ENCODE peak calls at places on chromosomes 2 and 18, in four cellular contexts. N, G, R and L are unnamed samples. For H3K27me3, the result is how much of the 10 kb centered on the place peaks cover.

GRCh38 chr2:44055664-44056063 is 59.9 kb upstream of the LRPPRC start:
- DNase-seq in G (no peak), N (no peak), R (no peak), L (peak)

GRCh38 chr2:11446733-11447248 is 19.2 kb downstream of the E2F6 start:
- DNase-seq in R (peak), G (peak), N (no peak), L (peak)

GRCh38 chr18:13376841-13377351 is 158.3 kb downstream of the LDLRAD4 start:
- DNase-seq in G (no peak), R (no peak), N (no peak), L (no peak)

GRCh38 chr2:178386951-178387602 is 63.9 kb downstream of the PRKRA start:
- DNase-seq in G (no peak), R (peak), N (no peak), L (no peak)

GRCh38 chr2:217880891-217881290 is 121.9 kb downstream of the TNS1 start:
- DNase-seq in N (no peak), R (no peak), G (peak), L (no peak)

GRCh38 chr2:151338115-151338514 is 19.3 kb upstream of the TNFAIP6 start:
- DNase-seq in N (no peak), G (no peak), R (peak), L (no peak)

GRCh38 chr2:174830561-174830960 is 66.3 kb upstream of the CHRNA1 start:
- DNase-seq in R (no peak), N (no peak), G (no peak), L (no peak)

GRCh38 chr2:26982102-26982742 is 11.8 kb downstream of the MAPRE3 start:
- DNase-seq in R (peak), G (peak), N (no peak), L (peak)

GRCh38 chr2:109164739-109165221 is 35.8 kb downstream of the SH3RF3 start:
- DNase-seq in G (no peak), N (no peak), R (peak), L (no peak)

GRCh38 chr2:120626566-120626965 is 109.1 kb upstream of the GLI2 start:
- DNase-seq in R (no peak), N (no peak), G (no peak), L (no peak)

GRCh38 chr2:46239175-46239846 is 57.9 kb upstream of the EPAS1 start:
- DNase-seq in N (no peak), R (no peak), G (no peak), L (no peak)

GRCh38 chr18:79402209-79402576 is 6.5 kb downstream of the NFATC1 start:
- DNase-seq in G (no peak), R (no peak), N (no peak), L (no peak)

GRCh38 chr2:42979870-42980763 is 187.7 kb upstream of the HAAO start:
- DNase-seq in G (no peak), N (no peak), R (no peak), L (no peak)

GRCh38 chr2:202944403-202944802 is 32.3 kb downstream of the CARF start:
- DNase-seq in R (no peak), N (no peak), G (no peak), L (no peak)

GRCh38 chr2:202950592-202950991 is 38.5 kb downstream of the CARF start:
- DNase-seq in G (no peak), N (no peak), R (peak), L (no peak)

GRCh38 chr2:202941771-202942170 is 29.7 kb downstream of the CARF start:
- DNase-seq in G (no peak), R (no peak), N (no peak), L (no peak)

GRCh38 chr2:202944816-202945215 is 32.7 kb downstream of the CARF start:
- DNase-seq in R (no peak), G (no peak), N (no peak), L (no peak)

DNA sequence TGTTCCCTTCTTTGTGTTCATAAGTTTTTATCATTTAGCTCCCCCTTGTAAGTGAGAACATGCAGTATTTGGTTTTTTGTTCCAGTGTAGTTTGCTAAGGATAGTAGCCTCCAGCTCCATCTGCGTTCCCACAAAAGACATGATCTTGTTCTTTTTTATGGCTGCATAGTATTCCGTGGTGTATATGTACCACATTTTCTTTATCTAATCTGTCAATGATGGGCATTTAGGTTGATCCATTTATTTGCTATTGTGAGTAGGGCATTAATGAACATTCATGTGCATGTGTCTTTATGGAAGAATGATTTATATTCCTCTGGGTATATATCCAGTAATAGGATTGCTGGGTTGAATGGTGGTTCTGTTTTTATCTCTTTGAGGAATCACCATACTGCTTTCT is 33.4 kb downstream of the CARF start:
- DNase-seq in G (no peak), N (no peak), R (no peak), L (no peak)
- H3K27me3 ChIP-seq in G (under half), N (under half), R (under half), L (under half)

GRCh38 chr2:231037731-231038482 is 584 bp downstream of the C2orf72 start:
- DNase-seq in N (no peak), R (peak), G (peak), L (peak)
- H3K27me3 ChIP-seq in N (under half), R (half or more), G (half or more), L (under half)

GRCh38 chr2:239757154-239757760 is 267.9 kb downstream of the NDUFA10 start:
- DNase-seq in R (no peak), N (no peak), G (no peak), L (no peak)
- H3K27me3 ChIP-seq in R (under half), N (under half), G (under half), L (under half)

DNA sequence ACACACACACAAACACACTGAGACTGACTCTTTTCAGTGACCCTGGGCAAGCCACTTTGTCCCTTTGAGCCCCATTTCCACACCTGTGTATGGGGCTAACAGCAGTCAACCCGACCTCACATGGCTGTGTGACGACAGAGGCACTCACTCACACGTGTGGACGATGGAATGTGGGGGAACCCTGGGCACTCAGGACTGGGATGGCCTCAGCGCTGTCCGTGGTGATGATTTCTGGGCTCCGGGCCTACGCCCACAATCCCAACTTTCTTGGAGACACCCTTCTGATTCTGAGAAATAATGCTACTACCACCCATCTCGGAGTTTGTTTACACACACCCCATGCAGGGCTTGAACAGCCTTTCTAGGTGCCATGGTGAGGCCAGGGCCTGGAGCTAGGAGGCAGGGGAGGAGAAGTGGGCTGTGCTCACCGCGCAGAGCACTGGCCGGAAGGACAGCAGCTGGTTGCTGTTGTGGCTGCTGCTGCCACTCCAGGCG is 1.5 kb downstream of the CRYBA2 start:
- DNase-seq in G (peak), R (peak), N (no peak), L (peak)
- H3K27me3 ChIP-seq in G (half or more), R (half or more), N (under half), L (half or more)

GRCh38 chr2:1496394-1496821 is 83.1 kb downstream of the TPO start:
- DNase-seq in G (no peak), N (no peak), R (no peak), L (no peak)
- H3K27me3 ChIP-seq in G (under half), N (under half), R (under half), L (under half)

GRCh38 chr2:20962939-20963543 is 80.8 kb downstream of the APOB start:
- DNase-seq in G (peak), N (no peak), R (peak), L (peak)

GRCh38 chr2:20961858-20962257 is 82.0 kb downstream of the APOB start:
- DNase-seq in N (no peak), R (no peak), G (no peak), L (no peak)

GRCh38 chr2:20963867-20964266 is 80.0 kb downstream of the APOB start:
- DNase-seq in N (no peak), R (no peak), G (no peak), L (no peak)

GRCh38 chr2:20966061-20966460 is 77.8 kb downstream of the APOB start:
- DNase-seq in G (no peak), N (no peak), R (no peak), L (no peak)

DNA sequence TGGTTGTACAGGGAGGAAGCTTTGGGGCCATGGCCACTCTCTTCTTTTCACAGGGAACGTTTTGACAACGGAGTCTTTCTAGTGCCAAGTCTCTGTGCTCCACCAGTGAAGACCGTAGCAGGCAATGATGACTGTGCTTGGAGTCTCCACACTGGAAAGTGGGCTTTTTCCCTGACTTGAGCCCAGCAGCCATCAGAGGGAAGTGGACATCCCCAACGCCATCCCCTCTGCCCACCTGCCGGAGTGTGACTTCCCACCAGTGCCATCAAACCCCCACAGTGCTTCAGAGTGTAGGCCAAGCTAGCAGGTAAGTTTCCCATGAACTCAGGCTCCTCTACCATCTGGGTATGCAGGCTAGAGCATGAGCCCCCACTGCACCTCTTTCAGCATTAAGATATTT is 78.7 kb downstream of the APOB start:
- DNase-seq in R (no peak), N (no peak), G (no peak), L (no peak)
- H3K27me3 ChIP-seq in R (under half), N (under half), G (under half), L (under half)

GRCh38 chr2:219522111-219523030 is 8.1 kb downstream of the ASIC4 start:
- DNase-seq in R (peak), G (peak), N (no peak), L (peak)
- H3K27me3 ChIP-seq in R (under half), G (under half), N (under half), L (under half)

GRCh38 chr2:118469103-118469502 is 378.3 kb downstream of the EN1 start:
- DNase-seq in R (no peak), G (peak), N (no peak), L (no peak)
- H3K27me3 ChIP-seq in R (under half), G (half or more), N (under half), L (under half)

DNA sequence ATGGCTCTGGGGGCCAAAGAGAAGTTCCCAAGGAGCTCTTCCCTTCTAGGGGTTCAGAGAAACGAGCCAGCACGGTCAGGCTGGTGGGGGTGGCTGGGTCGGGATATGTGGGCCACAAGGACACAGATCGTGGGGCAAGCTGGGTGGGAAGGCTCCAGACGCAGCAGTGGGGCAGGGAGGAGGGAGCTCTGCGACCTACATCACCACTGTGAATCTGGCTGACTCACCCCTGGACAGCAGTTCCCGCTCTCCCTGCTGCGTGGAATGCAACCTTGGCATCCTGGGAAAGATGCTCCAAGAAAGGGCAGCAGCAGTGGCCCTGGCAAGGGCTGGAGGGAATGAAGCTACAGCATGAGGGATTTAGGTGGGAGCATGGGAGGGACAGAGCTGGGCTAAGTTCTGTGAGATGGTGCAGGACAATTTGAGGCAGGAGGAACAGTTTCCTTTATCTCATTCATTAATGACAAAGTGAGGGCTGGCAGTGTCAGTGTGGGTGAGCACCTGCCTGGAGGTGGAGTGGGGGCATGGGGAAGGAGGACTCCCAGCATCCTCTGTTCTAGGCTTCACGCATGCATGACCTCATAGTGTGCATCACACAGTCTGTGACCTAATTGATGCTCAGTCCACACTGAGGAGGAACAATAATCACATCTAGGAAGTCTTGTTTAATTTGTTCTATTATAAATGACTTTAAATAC is 25.0 kb downstream of the CELF4 start:
- DNase-seq in G (no peak), R (no peak), N (no peak), L (no peak)
- H3K27me3 ChIP-seq in G (under half), R (under half), N (under half), L (under half)